ENCODE peak calls at places on chromosomes 11 and 22, in nine cellular contexts. Q is NCI-H1930, X is SK-N-DZ, V is nucleus accumbens, U is AG09319, J is AG08395, E is Kasumi-1, N is DMS153, D is neuronal stem cell. Z is an unnamed sample.

GRCh38 chr11:69860796-69861445 is 41.7 kb upstream of the FGF3 start:
- DNase-seq in D (no peak), U (no peak), X (no peak), J (no peak), Q (no peak), V (no peak), E (no peak), N (no peak), Z (no peak)

GRCh38 chr22:25027552-25027951 is 75.0 kb downstream of the KIAA1671 start:
- DNase-seq in J (no peak), U (no peak), E (no peak), Q (no peak), V (no peak), D (no peak), X (no peak), N (no peak), Z (no peak)

GRCh38 chr11:73271936-73272679 is at the start of gene P2RY6:
- DNase-seq in U (no peak), V (no peak), D (no peak), N (peak), J (peak), X (peak), Q (no peak), E (peak), Z (no peak)

GRCh38 chr11:102451693-102452460 is 688 bp downstream of the TMEM123 start:
- DNase-seq in N (peak), E (peak), V (no peak), U (no peak), J (peak), X (peak), Q (peak), D (peak), Z (no peak)

GRCh38 chr22:18998998-18999397 is 62.9 kb upstream of the PRODH start:
- DNase-seq in E (no peak), U (no peak), D (peak), Q (no peak), J (no peak), V (no peak), X (no peak), N (no peak), Z (no peak)

GRCh38 chr11:36191941-36192340 is 97.3 kb downstream of the COMMD9 start:
- DNase-seq in D (no peak), Q (no peak), V (no peak), U (no peak), N (no peak), E (no peak), J (no peak), X (no peak), Z (no peak)

GRCh38 chr11:12854829-12855228 is 154.3 kb upstream of the RASSF10 start:
- DNase-seq in X (no peak), E (no peak), Q (no peak), J (no peak), N (no peak), V (no peak), D (no peak), U (no peak), Z (no peak)

GRCh38 chr22:43303166-43303565 is 40.0 kb downstream of the SCUBE1 start:
- DNase-seq in N (no peak), Q (no peak), V (no peak), X (no peak), D (no peak), E (no peak), J (no peak), U (no peak), Z (no peak)

GRCh38 chr22:19749876-19750275 is 10.7 kb upstream of the TBX1 start:
- DNase-seq in D (no peak), Q (no peak), E (no peak), V (no peak), U (no peak), X (no peak), N (no peak), J (no peak), Z (no peak)

GRCh38 chr11:130070109-130070828 is 575 bp downstream of the APLP2 start:
- DNase-seq in E (no peak), D (no peak), Q (no peak), V (no peak), U (no peak), J (peak), N (no peak), X (no peak), Z (no peak)

GRCh38 chr22:40215266-40215665 is 37.5 kb downstream of the TNRC6B start:
- DNase-seq in X (no peak), J (no peak), D (no peak), U (no peak), V (no peak), E (peak), N (no peak), Q (no peak), Z (no peak)

Z was measured in AG04450.